ENCODE peak calls at places on chromosomes 12 and 14, in six cellular contexts. L is H1, Y is HepG2, E is GM12878, C is HCT116, V is SK-N-SH. Q is an unnamed sample.

GRCh38 chr14:51929920-51930682 is 59.2 kb upstream of the RTRAF start:
- DNase-seq in L (no peak), C (no peak), E (no peak), V (no peak), Y (no peak), Q (peak)

GRCh38 chr12:130375888-130376287 is 38.2 kb downstream of the PIWIL1 start:
- DNase-seq in E (no peak), Y (no peak), L (no peak), C (no peak), V (no peak), Q (no peak)

GRCh38 chr12:104782296-104782695 is 175.8 kb downstream of the SLC41A2 start:
- DNase-seq in E (no peak), Y (no peak), V (no peak), L (no peak), C (no peak), Q (no peak)

GRCh38 chr12:105289114-105289904 is 41.2 kb upstream of the C12orf75 start:
- DNase-seq in E (no peak), L (no peak), C (no peak), Y (peak), V (no peak), Q (no peak)

GRCh38 chr14:88225721-88226120 is 97.3 kb downstream of the KCNK10 start:
- DNase-seq in V (no peak), C (no peak), E (no peak), L (no peak), Y (no peak), Q (no peak)

GRCh38 chr12:11853126-11853525 is 203.7 kb downstream of the ETV6 start:
- DNase-seq in E (no peak), C (no peak), Y (no peak), V (no peak), L (no peak), Q (no peak)

GRCh38 chr12:94725375-94726168 is 75.2 kb upstream of the TMCC3 start:
- DNase-seq in V (no peak), L (no peak), C (peak), E (no peak), Y (peak), Q (peak)

GRCh38 chr14:49553892-49554291 is 32.3 kb downstream of the RPS29 start:
- DNase-seq in E (no peak), C (no peak), V (no peak), Y (no peak), L (peak), Q (peak)

GRCh38 chr14:35669782-35670181 is 135.8 kb downstream of the INSM2 start:
- DNase-seq in L (no peak), Y (no peak), V (no peak), E (no peak), C (peak), Q (peak)

GRCh38 chr12:2358986-2359658 is 306.3 kb downstream of the CACNA1C start:
- DNase-seq in L (no peak), Y (no peak), V (no peak), E (no peak), C (no peak), Q (no peak)

DNA sequence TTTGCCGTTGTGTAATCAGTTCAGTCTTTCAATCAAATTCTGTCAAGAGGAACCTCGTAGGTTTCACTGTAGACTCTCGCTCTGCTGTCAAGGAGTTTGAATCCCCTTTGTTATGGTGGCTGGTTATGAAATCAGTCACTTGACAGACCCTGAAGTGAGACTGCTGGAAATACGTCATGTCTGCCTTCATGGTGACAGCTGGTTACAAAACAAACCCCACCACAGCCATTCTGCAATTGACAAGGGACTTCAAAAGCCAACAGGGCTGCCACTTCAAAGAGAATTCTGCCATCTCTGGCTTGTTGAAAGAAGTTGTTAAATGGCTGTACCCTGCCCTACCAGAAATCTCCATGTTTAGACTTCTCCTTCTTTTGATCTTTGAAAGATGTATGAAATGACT is 286.9 kb downstream of the ERC1 start:
- DNase-seq in V (no peak), L (no peak), Y (peak), E (no peak), C (no peak), Q (no peak)
- TF ChIP-seq JUND in V (no peak), L (no peak), Y (no peak), E (no peak), C (no peak), Q (no peak)

GRCh38 chr14:74368441-74368840 is 20.2 kb downstream of the VRTN start:
- DNase-seq in Y (no peak), C (no peak), E (no peak), L (no peak), V (no peak), Q (no peak)

GRCh38 chr14:74360163-74360562 is 11.9 kb downstream of the VRTN start:
- DNase-seq in Y (no peak), L (no peak), E (no peak), V (no peak), C (no peak), Q (peak)

GRCh38 chr14:74362361-74362915 is 14.2 kb downstream of the VRTN start:
- DNase-seq in E (peak), L (peak), Y (peak), V (peak), C (peak), Q (peak)

GRCh38 chr14:74368026-74368425 is 19.8 kb downstream of the VRTN start:
- DNase-seq in V (no peak), L (no peak), C (no peak), E (no peak), Y (no peak), Q (no peak)

DNA sequence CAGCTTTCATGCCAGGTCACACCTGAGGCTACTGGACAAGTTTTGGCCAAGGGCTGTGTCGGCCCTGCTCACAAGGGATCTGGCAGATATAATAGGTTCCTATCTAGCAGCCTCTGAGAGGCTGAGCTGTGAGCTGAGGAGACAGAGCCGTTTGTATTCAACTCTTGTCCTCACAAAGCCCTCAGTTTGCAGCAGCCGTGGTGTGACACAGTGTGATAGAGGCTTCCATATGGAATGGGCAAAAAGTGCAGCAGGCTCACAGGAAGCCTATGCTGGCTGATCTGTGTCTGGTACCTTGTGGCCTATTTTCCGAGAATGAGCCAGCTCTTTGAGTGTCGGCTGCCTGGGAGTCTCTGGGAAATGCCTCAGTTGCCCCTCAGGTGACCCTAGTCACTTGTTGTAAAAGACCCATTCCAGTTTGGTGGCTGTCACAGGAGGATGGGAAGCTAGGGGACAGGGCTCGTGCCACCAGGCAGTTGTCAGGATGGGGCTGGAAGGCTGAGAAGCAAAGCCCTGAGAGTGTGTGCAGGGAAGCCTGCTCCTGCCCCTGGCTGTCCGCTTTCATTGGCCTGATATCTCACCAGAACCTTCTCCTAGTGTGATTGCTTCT is 16.1 kb downstream of the VRTN start:
- DNase-seq in V (no peak), Y (no peak), L (no peak), E (no peak), C (no peak), Q (no peak)
- TF ChIP-seq JUND in V (no peak), Y (no peak), L (no peak), E (no peak), C (no peak), Q (no peak)

GRCh38 chr14:23436327-23437141 is 1.1 kb upstream of the MYH7 start:
- DNase-seq in L (no peak), E (no peak), Y (no peak), V (no peak), C (no peak), Q (no peak)

GRCh38 chr14:23434488-23435219 is 806 bp downstream of the MYH7 start:
- DNase-seq in V (no peak), L (no peak), Y (no peak), E (no peak), C (no peak), Q (no peak)

GRCh38 chr14:23437142-23438129 is 2.0 kb upstream of the MYH7 start:
- DNase-seq in V (no peak), C (no peak), E (no peak), L (no peak), Y (no peak), Q (no peak)

GRCh38 chr14:23433457-23433856 is 2.0 kb downstream of the MYH7 start:
- DNase-seq in L (no peak), V (no peak), Y (no peak), E (no peak), C (no peak), Q (no peak)

DNA sequence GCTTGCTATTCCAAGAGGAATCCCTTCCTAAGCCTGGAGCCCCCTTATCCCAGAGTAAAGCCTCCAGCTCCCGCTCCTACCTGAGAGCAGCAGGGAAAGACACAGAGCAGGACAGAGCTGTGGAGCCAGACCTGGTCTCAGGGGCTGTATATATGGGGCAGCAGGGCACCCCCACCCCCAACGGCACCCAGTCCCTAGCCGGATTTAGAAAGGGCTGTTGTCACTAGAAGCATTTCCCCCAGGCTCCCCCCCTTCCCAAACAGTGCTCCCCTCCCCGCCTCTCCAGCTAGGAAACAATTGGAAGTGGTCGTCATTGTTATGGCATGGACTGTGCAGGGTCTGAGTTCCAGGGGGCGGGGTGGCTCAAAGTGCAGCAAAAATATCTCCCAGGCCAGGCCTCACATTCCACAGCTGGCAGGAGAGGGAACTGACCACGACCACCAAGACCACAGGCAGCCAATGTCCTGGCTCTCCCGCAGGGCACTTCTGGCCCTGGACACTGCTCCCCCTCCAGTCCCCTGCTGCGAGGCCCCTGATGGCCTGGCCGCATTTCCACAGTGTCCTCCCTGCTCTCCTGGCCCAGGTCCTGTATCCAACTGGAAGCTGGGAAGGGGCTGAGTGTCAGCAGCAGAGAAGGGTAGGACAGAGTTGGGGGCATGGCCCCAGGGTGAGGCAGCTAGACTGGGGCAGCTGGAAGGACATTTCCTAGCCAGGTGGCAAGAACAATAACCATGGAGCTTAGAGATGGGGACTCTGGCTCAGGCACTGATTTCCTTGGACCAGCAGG is at the start of gene MYH7:
- DNase-seq in Y (peak), L (no peak), E (no peak), V (no peak), C (no peak), Q (no peak)
- TF ChIP-seq JUND in Y (peak), L (no peak), E (no peak), V (no peak), C (no peak), Q (no peak)

GRCh38 chr12:79251356-79251755 is 386.8 kb downstream of the SYT1 start:
- DNase-seq in E (no peak), V (no peak), C (no peak), Y (no peak), L (no peak), Q (peak)

GRCh38 chr12:79252358-79253075 is 387.9 kb downstream of the SYT1 start:
- DNase-seq in E (no peak), V (no peak), L (no peak), C (no peak), Y (no peak), Q (no peak)

GRCh38 chr12:79250955-79251354 is 386.4 kb downstream of the SYT1 start:
- DNase-seq in V (no peak), L (no peak), C (no peak), Y (no peak), E (no peak), Q (no peak)

GRCh38 chr12:79247494-79247893 is 382.9 kb downstream of the SYT1 start:
- DNase-seq in V (no peak), L (no peak), Y (no peak), E (no peak), C (no peak), Q (no peak)

GRCh38 chr12:79250186-79250585 is 385.6 kb downstream of the SYT1 start:
- DNase-seq in V (no peak), C (no peak), Y (no peak), E (no peak), L (no peak), Q (no peak)
- TF ChIP-seq JUND in V (no peak), C (no peak), Y (no peak), E (no peak), L (no peak), Q (no peak)

GRCh38 chr12:124656214-124656516 is 88.8 kb upstream of the NCOR2 start:
- DNase-seq in V (no peak), C (no peak), L (no peak), Y (no peak), E (no peak), Q (no peak)

GRCh38 chr12:124653169-124653931 is 85.9 kb upstream of the NCOR2 start:
- DNase-seq in L (no peak), V (no peak), E (no peak), C (no peak), Y (no peak), Q (no peak)

GRCh38 chr12:124656947-124657434 is 89.6 kb upstream of the NCOR2 start:
- DNase-seq in V (no peak), L (no peak), E (no peak), C (no peak), Y (no peak), Q (no peak)

GRCh38 chr12:124654666-124655316 is 87.4 kb upstream of the NCOR2 start:
- DNase-seq in V (peak), E (no peak), C (no peak), Y (no peak), L (no peak), Q (no peak)

GRCh38 chr12:124655317-124656213 is 88.2 kb upstream of the NCOR2 start:
- DNase-seq in C (no peak), E (no peak), V (peak), L (peak), Y (no peak), Q (no peak)
- TF ChIP-seq JUND in C (no peak), E (no peak), V (peak), L (no peak), Y (no peak), Q (no peak)

GRCh38 chr12:34406228-34406995 is 384.1 kb downstream of the ALG10 start:
- DNase-seq in V (peak), L (no peak), E (no peak), Y (no peak), C (no peak), Q (no peak)
- TF ChIP-seq JUND in V (no peak), L (no peak), E (no peak), Y (no peak), C (no peak), Q (no peak)

DNA sequence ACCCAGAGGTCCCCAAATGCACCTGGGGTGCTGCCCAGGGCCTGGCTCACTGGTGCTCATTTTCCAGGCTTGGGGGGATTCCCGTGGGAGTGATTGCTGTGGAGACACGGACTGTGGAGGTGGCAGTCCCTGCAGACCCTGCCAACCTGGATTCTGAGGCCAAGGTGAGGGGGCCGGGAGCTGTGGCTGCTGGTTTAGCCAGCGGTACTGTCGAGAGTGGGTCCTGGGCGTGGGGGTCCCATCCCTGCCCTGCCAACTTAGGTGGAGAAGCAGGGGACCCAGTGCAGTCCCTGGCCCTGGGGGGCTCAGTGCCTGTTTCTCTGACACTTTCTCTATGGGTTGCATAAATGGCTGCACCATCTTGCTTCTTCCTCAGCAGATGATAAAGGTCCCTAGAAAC is 50.9 kb downstream of the FOXN4 start:
- DNase-seq in C (no peak), E (no peak), Y (no peak), L (no peak), V (no peak), Q (no peak)
- TF ChIP-seq JUND in C (no peak), E (no peak), Y (no peak), L (no peak), V (no peak), Q (no peak)

GRCh38 chr14:98700748-98701147 is 571.2 kb downstream of the BCL11B start:
- DNase-seq in C (no peak), E (no peak), L (no peak), Y (no peak), V (no peak), Q (no peak)
- TF ChIP-seq JUND in C (no peak), E (no peak), L (no peak), Y (no peak), V (no peak), Q (no peak)

GRCh38 chr12:122959566-122960192 is 6.6 kb downstream of the ABCB9 start:
- DNase-seq in E (no peak), L (no peak), C (no peak), V (no peak), Y (no peak), Q (no peak)

GRCh38 chr12:122951979-122952892 is 14.0 kb downstream of the ABCB9 start:
- DNase-seq in E (no peak), Y (peak), L (no peak), C (peak), V (peak), Q (peak)

GRCh38 chr12:122958198-122958888 is 7.9 kb downstream of the ABCB9 start:
- DNase-seq in L (no peak), E (no peak), Y (no peak), C (no peak), V (peak), Q (no peak)

GRCh38 chr12:122955151-122955550 is 11.1 kb downstream of the ABCB9 start:
- DNase-seq in L (no peak), C (no peak), E (no peak), V (peak), Y (no peak), Q (no peak)

GRCh38 chr12:122956028-122956427 is 10.2 kb downstream of the ABCB9 start:
- DNase-seq in L (no peak), E (no peak), V (peak), C (no peak), Y (no peak), Q (no peak)
- TF ChIP-seq JUND in L (no peak), E (no peak), V (no peak), C (no peak), Y (no peak), Q (no peak)

Q was measured in T47D.